ENCODE peak calls at places on chromosomes 11 and 22, in four cellular contexts. I, D, X and T are unnamed samples. For H3K27me3, the result is how much of the 10 kb centered on the place peaks cover.

GRCh38 chr11:4191031-4191571 is 96.5 kb downstream of the RRM1 start:
- DNase-seq in I (no peak), D (no peak), X (no peak), T (peak)

GRCh38 chr11:75383246-75383645 is 16.1 kb upstream of the RPS3 start:
- DNase-seq in I (no peak), D (no peak), X (no peak), T (no peak)

GRCh38 chr22:37982151-37982838 is 2.1 kb downstream of the SOX10 start:
- DNase-seq in I (no peak), D (no peak), X (no peak), T (no peak)

GRCh38 chr11:86515297-86516094 is 140.8 kb downstream of the CCDC81 start:
- DNase-seq in I (peak), D (no peak), X (no peak), T (no peak)

GRCh38 chr22:39721456-39722325 is 151.1 kb downstream of the CACNA1I start:
- DNase-seq in I (no peak), D (no peak), X (peak), T (no peak)

GRCh38 chr11:58006940-58007339 is 16.7 kb upstream of the OR9Q1 start:
- DNase-seq in I (peak), D (no peak), X (no peak), T (no peak)

GRCh38 chr11:12017243-12017678 is 8.8 kb upstream of the DKK3 start:
- DNase-seq in I (no peak), D (no peak), X (no peak), T (no peak)

GRCh38 chr11:130999992-131000770 is 83.9 kb upstream of the SNX19 start:
- DNase-seq in I (no peak), D (no peak), X (no peak), T (no peak)

GRCh38 chr11:66050581-66051231 is 1.5 kb upstream of the SF3B2 start:
- DNase-seq in I (no peak), D (no peak), X (no peak), T (no peak)

GRCh38 chr11:45736424-45736823 is 68.5 kb upstream of the SLC35C1 start:
- DNase-seq in I (no peak), D (no peak), X (no peak), T (peak)

GRCh38 chr22:32333141-32333768 is 24.4 kb upstream of the RFPL3 start:
- DNase-seq in I (no peak), D (no peak), X (peak), T (no peak)

GRCh38 chr11:111512296-111513239 is at the start of gene BTG4:
- DNase-seq in I (no peak), D (no peak), X (no peak), T (no peak)

GRCh38 chr11:35845860-35846259 is 98.0 kb upstream of the LDLRAD3 start:
- DNase-seq in I (no peak), D (no peak), X (no peak), T (no peak)

GRCh38 chr11:84261707-84262106 is 975.5 kb upstream of the CCDC90B start:
- DNase-seq in I (no peak), D (no peak), X (no peak), T (no peak)

GRCh38 chr22:19086417-19086816 is 35.8 kb downstream of the DGCR2 start:
- DNase-seq in I (no peak), D (no peak), X (no peak), T (no peak)

GRCh38 chr11:69682221-69682620 is 7.1 kb upstream of the LTO1 start:
- DNase-seq in I (no peak), D (no peak), X (no peak), T (no peak)

GRCh38 chr11:21921151-21921550 is 271.7 kb upstream of the ANO5 start:
- DNase-seq in I (no peak), D (no peak), X (no peak), T (no peak)

GRCh38 chr11:106306942-106307341 is 229.5 kb downstream of the AASDHPPT start:
- DNase-seq in I (no peak), D (no peak), X (no peak), T (no peak)
- TF ChIP-seq CTCF in I (no peak), D (no peak), X (no peak), T (no peak)

GRCh38 chr11:119521551-119521950 is 98.6 kb upstream of the THY1 start:
- DNase-seq in I (no peak), D (no peak), X (no peak), T (no peak)
- H3K27me3 ChIP-seq in I (under half), D (under half), X (under half), T (under half)

DNA sequence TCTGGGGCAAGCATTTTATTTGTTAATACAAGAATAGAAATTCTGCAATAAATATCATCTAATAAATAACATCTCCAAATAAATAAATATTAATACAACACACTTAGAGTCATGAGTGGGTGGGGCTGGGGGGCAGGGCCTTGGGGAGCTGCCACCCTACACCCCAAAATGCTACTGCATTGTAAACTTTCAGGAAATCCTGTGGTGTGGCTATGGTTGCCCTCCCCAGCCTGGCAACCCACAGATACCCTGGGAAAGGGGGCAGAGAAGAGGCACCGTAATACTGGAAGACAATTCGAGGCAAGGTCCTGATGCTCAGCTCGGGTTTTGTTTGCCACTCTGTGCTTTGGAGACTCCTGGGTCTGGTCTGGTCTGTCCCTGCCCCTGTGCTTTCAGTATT is 9.2 kb downstream of the CLCF1 start:
- DNase-seq in I (no peak), D (no peak), X (no peak), T (no peak)
- TF ChIP-seq CTCF in I (no peak), D (no peak), X (no peak), T (no peak)

DNA sequence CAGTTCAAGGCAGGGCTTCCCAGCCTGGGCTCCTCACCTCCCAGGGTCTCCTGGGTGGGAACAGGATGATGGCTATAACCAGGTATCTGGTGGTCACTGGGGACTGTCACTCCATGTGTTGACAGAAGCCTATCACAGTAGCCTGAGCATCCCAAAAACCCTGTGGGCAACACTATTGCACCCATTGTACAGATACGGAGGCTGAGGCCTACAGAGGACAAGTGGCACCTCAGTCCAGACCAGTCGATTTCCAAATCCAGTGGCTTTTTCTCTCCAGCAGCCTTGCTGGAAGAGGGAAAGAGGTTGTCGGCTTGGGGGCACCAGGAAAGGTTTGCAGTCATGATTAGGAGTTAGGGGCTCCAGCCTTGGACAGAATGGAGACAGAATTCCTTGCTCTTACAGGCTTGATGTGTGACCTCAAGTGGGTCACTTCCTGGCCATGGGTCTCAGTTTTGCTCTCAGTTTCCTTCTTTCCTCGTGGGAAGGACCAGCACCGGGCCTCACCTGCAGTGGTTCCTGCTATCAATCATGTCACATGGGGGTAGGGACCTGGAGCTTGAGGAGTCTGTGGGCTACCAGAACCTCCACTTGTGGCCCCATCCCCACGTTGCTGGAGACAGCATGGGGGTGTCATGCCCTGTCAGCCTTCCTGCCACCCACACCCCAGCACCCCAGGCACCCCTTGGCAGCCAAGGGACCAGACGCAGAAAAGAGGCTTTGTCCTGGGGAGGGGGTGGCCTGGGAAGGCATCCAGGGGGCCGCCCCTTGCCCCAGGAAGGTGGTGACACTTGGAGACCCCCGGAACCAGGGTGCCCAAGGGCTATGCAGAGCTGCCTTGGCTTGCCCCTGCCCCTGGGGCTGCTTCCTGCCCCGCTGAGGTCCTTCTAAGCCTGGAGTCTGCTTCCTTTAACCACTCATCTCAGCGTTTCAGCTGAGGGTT is 2.1 kb downstream of the EMID1 start:
- DNase-seq in I (no peak), D (no peak), X (no peak), T (no peak)
- H3K27me3 ChIP-seq in I (under half), D (under half), X (under half), T (under half)